ENCODE peak calls at places on chromosomes 2 and 18, in six cellular contexts. A is A549; G is caudate nucleus; D is stimulated activated effector memory CD8-positive, alpha-beta T cell treated with anti-CD3 and anti-CD28 coated beads, Interleukin-12 subunit alpha, Interleukin-12 subunit beta, amount 100 ng/mL, for 72 hours; O is activated CD4-positive, alpha-beta T cell treated with anti-CD3 and anti-CD28 coated beads for 4 hours; F is G401. Y is an unnamed sample.

GRCh38 chr2:190961918-190962487 is 52.0 kb downstream of the STAT1 start:
- DNase-seq in A (no peak), G (no peak), D (no peak), O (no peak), F (no peak), Y (no peak)

GRCh38 chr18:13218376-13219011 is at the start of gene LDLRAD4:
- DNase-seq in A (no peak), G (no peak), D (no peak), O (peak; percentile 40), F (no peak), Y (peak; percentile 37)

GRCh38 chr2:225091336-225091735 is 49.1 kb upstream of the DOCK10 start:
- DNase-seq in A (peak; percentile 85), G (no peak), D (no peak), O (no peak), F (no peak), Y (no peak)

GRCh38 chr2:30262716-30263309 is 31.5 kb downstream of the LBH start:
- DNase-seq in A (no peak), G (no peak), D (no peak), O (no peak), F (no peak), Y (no peak)

GRCh38 chr18:61852496-61852895 is 40.3 kb downstream of the RNF152 start:
- DNase-seq in A (no peak), G (no peak), D (no peak), O (no peak), F (no peak), Y (no peak)

GRCh38 chr2:190755796-190756415 is 107.0 kb downstream of the NAB1 start:
- DNase-seq in A (no peak), G (no peak), D (no peak), O (no peak), F (no peak), Y (no peak)

GRCh38 chr2:241223211-241224067 is 35.0 kb downstream of the ANO7 start:
- DNase-seq in A (no peak), G (no peak), D (no peak), O (no peak), F (no peak), Y (no peak)

GRCh38 chr2:43127941-43128561 is 98.4 kb downstream of the ZFP36L2 start:
- DNase-seq in A (no peak), G (no peak), D (no peak), O (no peak), F (no peak), Y (no peak)

GRCh38 chr18:39594206-39594605 is 2028.6 kb upstream of the CELF4 start:
- DNase-seq in A (no peak), G (no peak), D (no peak), O (no peak), F (no peak), Y (no peak)

GRCh38 chr2:197191177-197191947 is 119.2 kb downstream of the ANKRD44 start:
- DNase-seq in A (peak; percentile 44), G (no peak), D (no peak), O (no peak), F (peak; percentile 70), Y (no peak)

Y was measured in T follicular helper cell.